ENCODE peak calls at places on chromosomes 6 and 20, in four cellular contexts. One of them, this sample, is unnamed.

GRCh38 chr20:43744966-43745733 is 18.3 kb upstream of the GTSF1L start:
- DNase-seq in ascending aorta: no peak
- DNase-seq in choroid plexus epithelial cell: no peak
- DNase-seq in right cardiac atrium: peak
- DNase-seq in this sample: no peak

GRCh38 chr6:55937227-55937626 is 61.8 kb upstream of the BMP5 start:
- DNase-seq in ascending aorta: no peak
- DNase-seq in right cardiac atrium: no peak
- DNase-seq in choroid plexus epithelial cell: no peak
- DNase-seq in this sample: no peak

GRCh38 chr6:124226396-124226795 is 422.7 kb downstream of the NKAIN2 start:
- DNase-seq in right cardiac atrium: no peak
- DNase-seq in ascending aorta: no peak
- DNase-seq in choroid plexus epithelial cell: peak
- DNase-seq in this sample: no peak

GRCh38 chr6:36073587-36073986 is 46.0 kb downstream of the MAPK14 start:
- DNase-seq in choroid plexus epithelial cell: no peak
- DNase-seq in ascending aorta: no peak
- DNase-seq in right cardiac atrium: no peak
- DNase-seq in this sample: no peak

GRCh38 chr20:57473246-57474042 is 51.5 kb downstream of the CTCFL start:
- DNase-seq in right cardiac atrium: peak
- DNase-seq in ascending aorta: peak
- DNase-seq in choroid plexus epithelial cell: peak
- DNase-seq in this sample: peak

GRCh38 chr6:87583822-87584221 is 6.0 kb downstream of the RARS2 start:
- DNase-seq in choroid plexus epithelial cell: no peak
- DNase-seq in right cardiac atrium: no peak
- DNase-seq in ascending aorta: no peak
- DNase-seq in this sample: peak

GRCh38 chr6:32815996-32816395 is 806 bp downstream of the HLA-DOB start:
- DNase-seq in ascending aorta: no peak
- DNase-seq in choroid plexus epithelial cell: no peak
- DNase-seq in right cardiac atrium: no peak
- DNase-seq in this sample: no peak

GRCh38 chr20:17650301-17650761 is 31.7 kb downstream of the RRBP1 start:
- DNase-seq in ascending aorta: no peak
- DNase-seq in right cardiac atrium: peak
- DNase-seq in choroid plexus epithelial cell: no peak
- DNase-seq in this sample: no peak

GRCh38 chr6:13561624-13562267 is 12.7 kb upstream of the SIRT5 start:
- DNase-seq in ascending aorta: no peak
- DNase-seq in right cardiac atrium: peak
- DNase-seq in choroid plexus epithelial cell: no peak
- DNase-seq in this sample: no peak

GRCh38 chr6:77910826-77911225 is 258.0 kb downstream of the MEI4 start:
- DNase-seq in right cardiac atrium: no peak
- DNase-seq in choroid plexus epithelial cell: no peak
- DNase-seq in ascending aorta: no peak
- DNase-seq in this sample: no peak

GRCh38 chr20:38098952-38099351 is 65.4 kb downstream of the RPRD1B start:
- DNase-seq in choroid plexus epithelial cell: no peak
- DNase-seq in right cardiac atrium: no peak
- DNase-seq in ascending aorta: no peak
- DNase-seq in this sample: no peak

GRCh38 chr6:117992856-117993255 is 85.8 kb downstream of the SLC35F1 start:
- DNase-seq in choroid plexus epithelial cell: no peak
- DNase-seq in ascending aorta: no peak
- DNase-seq in right cardiac atrium: no peak
- DNase-seq in this sample: no peak

GRCh38 chr20:23215596-23215995 is 129.5 kb upstream of the CD93 start:
- DNase-seq in right cardiac atrium: no peak
- DNase-seq in choroid plexus epithelial cell: no peak
- DNase-seq in ascending aorta: no peak
- DNase-seq in this sample: no peak

GRCh38 chr20:14744723-14745122 is 407.3 kb upstream of the FLRT3 start:
- DNase-seq in ascending aorta: no peak
- DNase-seq in right cardiac atrium: no peak
- DNase-seq in choroid plexus epithelial cell: no peak
- DNase-seq in this sample: no peak

GRCh38 chr6:15090145-15090579 is 155.7 kb upstream of the JARID2 start:
- DNase-seq in ascending aorta: no peak
- DNase-seq in choroid plexus epithelial cell: no peak
- DNase-seq in right cardiac atrium: no peak
- DNase-seq in this sample: no peak

GRCh38 chr6:17394192-17394611 is 807 bp downstream of the CAP2 start:
- DNase-seq in choroid plexus epithelial cell: peak
- DNase-seq in right cardiac atrium: peak
- DNase-seq in ascending aorta: peak
- DNase-seq in this sample: peak

GRCh38 chr20:60255426-60255825 is 297.2 kb downstream of the CDH26 start:
- DNase-seq in choroid plexus epithelial cell: no peak
- DNase-seq in right cardiac atrium: no peak
- DNase-seq in ascending aorta: no peak
- DNase-seq in this sample: no peak

GRCh38 chr6:131660195-131660594 is 23.1 kb downstream of the ENPP3 start:
- DNase-seq in right cardiac atrium: no peak
- DNase-seq in choroid plexus epithelial cell: peak
- DNase-seq in ascending aorta: no peak
- DNase-seq in this sample: no peak

GRCh38 chr6:87504440-87504839 is 31.7 kb downstream of the SLC35A1 start:
- DNase-seq in choroid plexus epithelial cell: peak
- DNase-seq in ascending aorta: no peak
- DNase-seq in right cardiac atrium: no peak
- DNase-seq in this sample: no peak

GRCh38 chr6:169251371-169251802 is 2.3 kb downstream of the THBS2 start:
- DNase-seq in choroid plexus epithelial cell: no peak
- DNase-seq in ascending aorta: peak
- DNase-seq in right cardiac atrium: peak
- DNase-seq in this sample: no peak

GRCh38 chr6:145310116-145310515 is 425.2 kb downstream of the EPM2A start:
- DNase-seq in ascending aorta: no peak
- DNase-seq in right cardiac atrium: no peak
- DNase-seq in choroid plexus epithelial cell: peak
- DNase-seq in this sample: no peak

GRCh38 chr6:112941613-112942012 is 594.5 kb downstream of the RFPL4B start:
- DNase-seq in right cardiac atrium: no peak
- DNase-seq in choroid plexus epithelial cell: no peak
- DNase-seq in ascending aorta: no peak
- DNase-seq in this sample: no peak

GRCh38 chr20:47124235-47124717 is 229.6 kb downstream of the EYA2 start:
- DNase-seq in right cardiac atrium: peak
- DNase-seq in choroid plexus epithelial cell: peak
- DNase-seq in ascending aorta: peak
- DNase-seq in this sample: no peak

GRCh38 chr6:154154389-154154967 is 115.4 kb downstream of the OPRM1 start:
- DNase-seq in ascending aorta: peak
- DNase-seq in right cardiac atrium: no peak
- DNase-seq in choroid plexus epithelial cell: peak
- DNase-seq in this sample: peak

GRCh38 chr6:103872219-103872618 is 987.5 kb downstream of the HACE1 start:
- DNase-seq in right cardiac atrium: peak
- DNase-seq in ascending aorta: no peak
- DNase-seq in choroid plexus epithelial cell: no peak
- DNase-seq in this sample: no peak

GRCh38 chr6:7147051-7147671 is 39.4 kb downstream of the RREB1 start:
- DNase-seq in choroid plexus epithelial cell: peak
- DNase-seq in right cardiac atrium: no peak
- DNase-seq in ascending aorta: no peak
- DNase-seq in this sample: no peak

GRCh38 chr6:81214414-81215091 is 537.9 kb downstream of the TENT5A start:
- DNase-seq in ascending aorta: no peak
- DNase-seq in right cardiac atrium: peak
- DNase-seq in choroid plexus epithelial cell: no peak
- DNase-seq in this sample: no peak

GRCh38 chr6:7260291-7261029 is 52.5 kb downstream of the SSR1 start:
- DNase-seq in right cardiac atrium: peak
- DNase-seq in choroid plexus epithelial cell: no peak
- DNase-seq in ascending aorta: no peak
- DNase-seq in this sample: no peak

GRCh38 chr20:3869839-3870634 is 19.1 kb upstream of the PANK2 start:
- DNase-seq in right cardiac atrium: no peak
- DNase-seq in ascending aorta: no peak
- DNase-seq in choroid plexus epithelial cell: no peak
- DNase-seq in this sample: peak

GRCh38 chr6:11403035-11403601 is 134.4 kb upstream of the TMEM170B start:
- DNase-seq in right cardiac atrium: no peak
- DNase-seq in ascending aorta: no peak
- DNase-seq in choroid plexus epithelial cell: no peak
- DNase-seq in this sample: no peak

GRCh38 chr20:363319-364078 is 16.6 kb downstream of the NRSN2 start:
- DNase-seq in ascending aorta: no peak
- DNase-seq in right cardiac atrium: no peak
- DNase-seq in choroid plexus epithelial cell: no peak
- DNase-seq in this sample: no peak

DNA sequence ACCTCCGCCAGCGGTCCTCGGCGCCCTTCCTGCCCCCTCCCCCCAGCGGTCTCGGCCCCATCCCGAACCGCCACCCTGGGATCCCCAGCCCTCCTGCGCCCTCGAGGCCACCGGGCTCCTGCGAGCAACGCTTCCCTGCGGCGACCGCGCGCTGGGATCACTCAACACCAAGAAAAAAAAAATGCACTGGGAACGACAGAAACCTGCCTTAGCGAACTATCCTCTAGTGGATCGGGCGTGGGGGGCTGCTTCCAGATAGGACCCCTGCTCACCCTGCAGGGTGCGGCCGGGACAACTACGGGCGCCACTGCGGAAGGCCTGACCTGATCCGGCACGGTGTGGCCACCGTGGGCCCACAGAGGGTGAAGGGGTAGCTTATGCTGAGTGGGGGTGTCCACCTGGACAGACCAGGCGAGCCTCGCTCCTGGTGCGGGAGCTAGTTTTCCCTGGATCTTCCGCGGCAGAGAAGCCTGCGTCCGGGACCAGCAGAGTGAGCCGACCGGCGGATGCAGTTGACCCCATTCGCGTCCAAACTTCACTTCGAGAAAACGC is 38.0 kb downstream of the NCR2 start:
- DNase-seq in choroid plexus epithelial cell: peak
- DNase-seq in ascending aorta: no peak
- DNase-seq in right cardiac atrium: peak
- DNase-seq in this sample: no peak
- H3K4me3 ChIP-seq in choroid plexus epithelial cell: no peak
- H3K4me3 ChIP-seq in ascending aorta: peak
- H3K4me3 ChIP-seq in right cardiac atrium: peak
- H3K4me3 ChIP-seq in this sample: no peak

DNA sequence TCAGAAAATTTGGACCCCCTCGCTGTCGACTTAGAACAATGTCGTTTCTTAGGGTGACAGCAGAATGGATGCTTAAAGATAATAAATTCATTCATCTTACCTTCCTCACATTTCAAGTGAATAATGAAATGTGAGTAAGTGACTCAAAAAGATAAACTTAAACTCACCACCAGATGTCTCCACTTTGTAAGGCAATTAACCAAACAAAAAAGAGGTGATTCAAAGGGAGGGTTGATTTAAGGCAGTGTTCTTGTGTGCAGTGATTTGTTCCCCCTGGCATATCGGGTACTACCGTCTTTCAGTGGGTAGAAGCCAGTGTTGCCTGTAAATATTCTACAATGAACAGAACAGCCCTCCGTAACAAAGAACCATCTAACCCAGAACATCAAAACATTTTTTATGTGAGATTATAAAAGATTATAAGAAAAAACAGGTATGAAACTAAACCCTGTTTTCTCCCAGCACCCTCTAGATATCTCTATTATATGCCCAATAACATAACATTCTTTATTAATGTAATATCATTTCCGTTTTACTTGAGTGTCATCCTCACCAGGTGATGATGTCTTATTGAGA is 589.7 kb downstream of the CBLN4 start:
- DNase-seq in ascending aorta: no peak
- DNase-seq in choroid plexus epithelial cell: peak
- DNase-seq in right cardiac atrium: no peak
- DNase-seq in this sample: no peak
- H3K4me3 ChIP-seq in ascending aorta: no peak
- H3K4me3 ChIP-seq in choroid plexus epithelial cell: no peak
- H3K4me3 ChIP-seq in right cardiac atrium: no peak
- H3K4me3 ChIP-seq in this sample: no peak

GRCh38 chr6:46015119-46015968 is at the start of gene CLIC5:
- DNase-seq in right cardiac atrium: peak
- DNase-seq in choroid plexus epithelial cell: no peak
- DNase-seq in ascending aorta: peak
- DNase-seq in this sample: peak
- H3K4me3 ChIP-seq in right cardiac atrium: peak
- H3K4me3 ChIP-seq in choroid plexus epithelial cell: peak
- H3K4me3 ChIP-seq in ascending aorta: peak
- H3K4me3 ChIP-seq in this sample: peak

GRCh38 chr6:165231581-165232276 is 77.7 kb downstream of the C6orf118 start:
- DNase-seq in choroid plexus epithelial cell: peak
- DNase-seq in ascending aorta: no peak
- DNase-seq in right cardiac atrium: no peak
- DNase-seq in this sample: peak
- H3K4me3 ChIP-seq in choroid plexus epithelial cell: no peak
- H3K4me3 ChIP-seq in ascending aorta: no peak
- H3K4me3 ChIP-seq in right cardiac atrium: no peak
- H3K4me3 ChIP-seq in this sample: no peak

GRCh38 chr6:44078219-44078794 is 48.9 kb downstream of the MRPL14 start:
- DNase-seq in choroid plexus epithelial cell: no peak
- DNase-seq in right cardiac atrium: no peak
- DNase-seq in ascending aorta: no peak
- DNase-seq in this sample: no peak
- H3K4me3 ChIP-seq in choroid plexus epithelial cell: no peak
- H3K4me3 ChIP-seq in right cardiac atrium: no peak
- H3K4me3 ChIP-seq in ascending aorta: no peak
- H3K4me3 ChIP-seq in this sample: no peak

GRCh38 chr20:1539816-1540215 is 17.7 kb downstream of the SIRPD start:
- DNase-seq in choroid plexus epithelial cell: no peak
- DNase-seq in right cardiac atrium: no peak
- DNase-seq in ascending aorta: no peak
- DNase-seq in this sample: no peak

GRCh38 chr20:1535420-1536175 is 21.9 kb downstream of the SIRPD start:
- DNase-seq in right cardiac atrium: peak
- DNase-seq in ascending aorta: no peak
- DNase-seq in choroid plexus epithelial cell: no peak
- DNase-seq in this sample: no peak

GRCh38 chr20:1538655-1539054 is 18.9 kb downstream of the SIRPD start:
- DNase-seq in right cardiac atrium: no peak
- DNase-seq in ascending aorta: no peak
- DNase-seq in choroid plexus epithelial cell: no peak
- DNase-seq in this sample: no peak

GRCh38 chr20:1537731-1538058 is 19.8 kb downstream of the SIRPD start:
- DNase-seq in choroid plexus epithelial cell: no peak
- DNase-seq in right cardiac atrium: peak
- DNase-seq in ascending aorta: peak
- DNase-seq in this sample: no peak

GRCh38 chr20:1536893-1537730 is 20.4 kb downstream of the SIRPD start:
- DNase-seq in right cardiac atrium: peak
- DNase-seq in choroid plexus epithelial cell: no peak
- DNase-seq in ascending aorta: no peak
- DNase-seq in this sample: no peak
- H3K4me3 ChIP-seq in right cardiac atrium: no peak
- H3K4me3 ChIP-seq in choroid plexus epithelial cell: no peak
- H3K4me3 ChIP-seq in ascending aorta: no peak
- H3K4me3 ChIP-seq in this sample: no peak

GRCh38 chr6:109002882-109003281 is 91.8 kb downstream of the SESN1 start:
- DNase-seq in ascending aorta: no peak
- DNase-seq in right cardiac atrium: no peak
- DNase-seq in choroid plexus epithelial cell: no peak
- DNase-seq in this sample: no peak
- H3K4me3 ChIP-seq in ascending aorta: peak
- H3K4me3 ChIP-seq in right cardiac atrium: no peak
- H3K4me3 ChIP-seq in choroid plexus epithelial cell: no peak
- H3K4me3 ChIP-seq in this sample: no peak